ENCODE peak calls at places on chromosomes 2 and 18, in ten cellular contexts. One of them, this sample, is unnamed.
A peak's percentile ranks its signal among the peaks of the same experiment; 100 is the strongest.

GRCh38 chr18:54791657-54792056 is 36.6 kb upstream of the RAB27B start:
- DNase-seq in cardiac fibroblast: no peak
- DNase-seq in SW 1271: no peak
- DNase-seq in T1000: no peak
- DNase-seq in HuH-7: no peak
- DNase-seq in occipital lobe: no peak
- DNase-seq in activated CD4-positive, alpha-beta T cell treated with anti-CD3 and anti-CD28 coated beads for 48 hours: no peak
- DNase-seq in left ventricle myocardium inferior: no peak
- DNase-seq in ACHN: no peak
- DNase-seq in CD8-positive, alpha-beta T cell: no peak
- DNase-seq in this sample: no peak

GRCh38 chr18:49849331-49850217 is 36.2 kb upstream of the ACAA2 start:
- DNase-seq in cardiac fibroblast: peak; percentile 89
- DNase-seq in SW 1271: peak; percentile 84
- DNase-seq in T1000: peak; percentile 54
- DNase-seq in HuH-7: no peak
- DNase-seq in occipital lobe: no peak
- DNase-seq in activated CD4-positive, alpha-beta T cell treated with anti-CD3 and anti-CD28 coated beads for 48 hours: no peak
- DNase-seq in left ventricle myocardium inferior: peak; percentile 31
- DNase-seq in ACHN: peak; percentile 91
- DNase-seq in CD8-positive, alpha-beta T cell: no peak
- DNase-seq in this sample: peak; percentile 94

GRCh38 chr2:159119652-159120257 is 151.3 kb downstream of the TANC1 start:
- DNase-seq in cardiac fibroblast: peak; percentile 15
- DNase-seq in SW 1271: no peak
- DNase-seq in T1000: no peak
- DNase-seq in HuH-7: no peak
- DNase-seq in occipital lobe: no peak
- DNase-seq in activated CD4-positive, alpha-beta T cell treated with anti-CD3 and anti-CD28 coated beads for 48 hours: no peak
- DNase-seq in left ventricle myocardium inferior: peak; percentile 58
- DNase-seq in ACHN: no peak
- DNase-seq in CD8-positive, alpha-beta T cell: no peak
- DNase-seq in this sample: no peak

GRCh38 chr2:213229814-213230213 is 54.5 kb upstream of the SPAG16 start:
- DNase-seq in cardiac fibroblast: peak; percentile 51
- DNase-seq in SW 1271: no peak
- DNase-seq in T1000: no peak
- DNase-seq in HuH-7: no peak
- DNase-seq in occipital lobe: no peak
- DNase-seq in activated CD4-positive, alpha-beta T cell treated with anti-CD3 and anti-CD28 coated beads for 48 hours: no peak
- DNase-seq in left ventricle myocardium inferior: no peak
- DNase-seq in ACHN: no peak
- DNase-seq in CD8-positive, alpha-beta T cell: no peak
- DNase-seq in this sample: peak; percentile 95

GRCh38 chr2:12717988-12718661 is 1.4 kb downstream of the TRIB2 start:
- DNase-seq in cardiac fibroblast: peak; percentile 37
- DNase-seq in SW 1271: no peak
- DNase-seq in T1000: no peak
- DNase-seq in HuH-7: no peak
- DNase-seq in occipital lobe: no peak
- DNase-seq in activated CD4-positive, alpha-beta T cell treated with anti-CD3 and anti-CD28 coated beads for 48 hours: peak; percentile 46
- DNase-seq in left ventricle myocardium inferior: no peak
- DNase-seq in ACHN: no peak
- DNase-seq in CD8-positive, alpha-beta T cell: no peak
- DNase-seq in this sample: no peak

GRCh38 chr2:48530033-48530804 is at the start of gene STON1:
- DNase-seq in cardiac fibroblast: peak; percentile 83
- DNase-seq in SW 1271: no peak
- DNase-seq in T1000: no peak
- DNase-seq in HuH-7: peak; percentile 30
- DNase-seq in occipital lobe: peak; percentile 7
- DNase-seq in activated CD4-positive, alpha-beta T cell treated with anti-CD3 and anti-CD28 coated beads for 48 hours: peak; percentile 14
- DNase-seq in left ventricle myocardium inferior: peak; percentile 63
- DNase-seq in ACHN: peak; percentile 12
- DNase-seq in CD8-positive, alpha-beta T cell: no peak
- DNase-seq in this sample: peak; percentile 47

GRCh38 chr2:232420463-232421188 is 14.0 kb downstream of the ALPG start:
- DNase-seq in cardiac fibroblast: peak; percentile 5
- DNase-seq in SW 1271: no peak
- DNase-seq in T1000: no peak
- DNase-seq in HuH-7: no peak
- DNase-seq in occipital lobe: no peak
- DNase-seq in activated CD4-positive, alpha-beta T cell treated with anti-CD3 and anti-CD28 coated beads for 48 hours: peak; percentile 48
- DNase-seq in left ventricle myocardium inferior: no peak
- DNase-seq in ACHN: no peak
- DNase-seq in CD8-positive, alpha-beta T cell: no peak
- DNase-seq in this sample: no peak

GRCh38 chr2:239215136-239215925 is 185.5 kb downstream of the HDAC4 start:
- DNase-seq in cardiac fibroblast: no peak
- DNase-seq in SW 1271: no peak
- DNase-seq in T1000: no peak
- DNase-seq in HuH-7: no peak
- DNase-seq in occipital lobe: no peak
- DNase-seq in activated CD4-positive, alpha-beta T cell treated with anti-CD3 and anti-CD28 coated beads for 48 hours: no peak
- DNase-seq in left ventricle myocardium inferior: no peak
- DNase-seq in ACHN: no peak
- DNase-seq in CD8-positive, alpha-beta T cell: no peak
- DNase-seq in this sample: no peak

GRCh38 chr2:17981936-17982335 is 103.5 kb downstream of the KCNS3 start:
- DNase-seq in cardiac fibroblast: no peak
- DNase-seq in SW 1271: no peak
- DNase-seq in T1000: no peak
- DNase-seq in HuH-7: no peak
- DNase-seq in occipital lobe: no peak
- DNase-seq in activated CD4-positive, alpha-beta T cell treated with anti-CD3 and anti-CD28 coated beads for 48 hours: no peak
- DNase-seq in left ventricle myocardium inferior: no peak
- DNase-seq in ACHN: no peak
- DNase-seq in CD8-positive, alpha-beta T cell: no peak
- DNase-seq in this sample: no peak

GRCh38 chr2:46248171-46248570 is 49.0 kb upstream of the EPAS1 start:
- DNase-seq in cardiac fibroblast: peak; percentile 62
- DNase-seq in SW 1271: no peak
- DNase-seq in T1000: no peak
- DNase-seq in HuH-7: no peak
- DNase-seq in occipital lobe: no peak
- DNase-seq in activated CD4-positive, alpha-beta T cell treated with anti-CD3 and anti-CD28 coated beads for 48 hours: no peak
- DNase-seq in left ventricle myocardium inferior: no peak
- DNase-seq in ACHN: no peak
- DNase-seq in CD8-positive, alpha-beta T cell: no peak
- DNase-seq in this sample: peak; percentile 83

GRCh38 chr2:226169751-226170581 is 629.7 kb downstream of the IRS1 start:
- DNase-seq in cardiac fibroblast: no peak
- DNase-seq in SW 1271: no peak
- DNase-seq in T1000: no peak
- DNase-seq in HuH-7: no peak
- DNase-seq in occipital lobe: no peak
- DNase-seq in activated CD4-positive, alpha-beta T cell treated with anti-CD3 and anti-CD28 coated beads for 48 hours: no peak
- DNase-seq in left ventricle myocardium inferior: no peak
- DNase-seq in ACHN: no peak
- DNase-seq in CD8-positive, alpha-beta T cell: no peak
- DNase-seq in this sample: peak; percentile 12

GRCh38 chr2:229725716-229726346 is 11.5 kb upstream of the DNER start:
- DNase-seq in cardiac fibroblast: peak; percentile 65
- DNase-seq in SW 1271: no peak
- DNase-seq in T1000: peak; percentile 55
- DNase-seq in HuH-7: no peak
- DNase-seq in occipital lobe: no peak
- DNase-seq in activated CD4-positive, alpha-beta T cell treated with anti-CD3 and anti-CD28 coated beads for 48 hours: no peak
- DNase-seq in left ventricle myocardium inferior: no peak
- DNase-seq in ACHN: peak; percentile 84
- DNase-seq in CD8-positive, alpha-beta T cell: no peak
- DNase-seq in this sample: peak; percentile 95

GRCh38 chr2:195574305-195574704 is 82.7 kb upstream of the SLC39A10 start:
- DNase-seq in cardiac fibroblast: no peak
- DNase-seq in SW 1271: no peak
- DNase-seq in T1000: no peak
- DNase-seq in HuH-7: no peak
- DNase-seq in occipital lobe: no peak
- DNase-seq in activated CD4-positive, alpha-beta T cell treated with anti-CD3 and anti-CD28 coated beads for 48 hours: no peak
- DNase-seq in left ventricle myocardium inferior: no peak
- DNase-seq in ACHN: no peak
- DNase-seq in CD8-positive, alpha-beta T cell: no peak
- DNase-seq in this sample: no peak

GRCh38 chr18:11810379-11810778 is 40.8 kb upstream of the CHMP1B start:
- DNase-seq in cardiac fibroblast: no peak
- DNase-seq in SW 1271: no peak
- DNase-seq in T1000: no peak
- DNase-seq in HuH-7: no peak
- DNase-seq in occipital lobe: no peak
- DNase-seq in activated CD4-positive, alpha-beta T cell treated with anti-CD3 and anti-CD28 coated beads for 48 hours: no peak
- DNase-seq in left ventricle myocardium inferior: no peak
- DNase-seq in ACHN: no peak
- DNase-seq in CD8-positive, alpha-beta T cell: no peak
- DNase-seq in this sample: no peak

GRCh38 chr18:22214731-22215528 is 45.5 kb downstream of the GATA6 start:
- DNase-seq in cardiac fibroblast: peak; percentile 72
- DNase-seq in SW 1271: no peak
- DNase-seq in T1000: no peak
- DNase-seq in HuH-7: no peak
- DNase-seq in occipital lobe: no peak
- DNase-seq in activated CD4-positive, alpha-beta T cell treated with anti-CD3 and anti-CD28 coated beads for 48 hours: no peak
- DNase-seq in left ventricle myocardium inferior: no peak
- DNase-seq in ACHN: no peak
- DNase-seq in CD8-positive, alpha-beta T cell: no peak
- DNase-seq in this sample: peak; percentile 80

GRCh38 chr2:43455735-43456642 is 139.8 kb downstream of the THADA start:
- DNase-seq in cardiac fibroblast: peak; percentile 72
- DNase-seq in SW 1271: no peak
- DNase-seq in T1000: no peak
- DNase-seq in HuH-7: no peak
- DNase-seq in occipital lobe: no peak
- DNase-seq in activated CD4-positive, alpha-beta T cell treated with anti-CD3 and anti-CD28 coated beads for 48 hours: no peak
- DNase-seq in left ventricle myocardium inferior: no peak
- DNase-seq in ACHN: peak; percentile 75
- DNase-seq in CD8-positive, alpha-beta T cell: no peak
- DNase-seq in this sample: peak; percentile 94

GRCh38 chr2:1664076-1664605 is 80.2 kb downstream of the PXDN start:
- DNase-seq in cardiac fibroblast: no peak
- DNase-seq in SW 1271: no peak
- DNase-seq in T1000: no peak
- DNase-seq in HuH-7: no peak
- DNase-seq in occipital lobe: no peak
- DNase-seq in activated CD4-positive, alpha-beta T cell treated with anti-CD3 and anti-CD28 coated beads for 48 hours: no peak
- DNase-seq in left ventricle myocardium inferior: no peak
- DNase-seq in ACHN: no peak
- DNase-seq in CD8-positive, alpha-beta T cell: no peak
- DNase-seq in this sample: no peak

GRCh38 chr2:101145406-101145805 is 5.8 kb downstream of the TBC1D8 start:
- DNase-seq in cardiac fibroblast: peak; percentile 67
- DNase-seq in SW 1271: no peak
- DNase-seq in T1000: no peak
- DNase-seq in HuH-7: no peak
- DNase-seq in occipital lobe: no peak
- DNase-seq in activated CD4-positive, alpha-beta T cell treated with anti-CD3 and anti-CD28 coated beads for 48 hours: no peak
- DNase-seq in left ventricle myocardium inferior: no peak
- DNase-seq in ACHN: no peak
- DNase-seq in CD8-positive, alpha-beta T cell: no peak
- DNase-seq in this sample: peak; percentile 34

GRCh38 chr2:37583867-37584266 is 87.6 kb downstream of the CDC42EP3 start:
- DNase-seq in cardiac fibroblast: no peak
- DNase-seq in SW 1271: peak; percentile 14
- DNase-seq in T1000: no peak
- DNase-seq in HuH-7: no peak
- DNase-seq in occipital lobe: no peak
- DNase-seq in activated CD4-positive, alpha-beta T cell treated with anti-CD3 and anti-CD28 coated beads for 48 hours: no peak
- DNase-seq in left ventricle myocardium inferior: no peak
- DNase-seq in ACHN: peak; percentile 56
- DNase-seq in CD8-positive, alpha-beta T cell: no peak
- DNase-seq in this sample: peak; percentile 47

GRCh38 chr2:232420073-232420454 is 13.4 kb downstream of the ALPG start:
- DNase-seq in cardiac fibroblast: no peak
- DNase-seq in SW 1271: no peak
- DNase-seq in T1000: no peak
- DNase-seq in HuH-7: no peak
- DNase-seq in occipital lobe: no peak
- DNase-seq in activated CD4-positive, alpha-beta T cell treated with anti-CD3 and anti-CD28 coated beads for 48 hours: no peak
- DNase-seq in left ventricle myocardium inferior: no peak
- DNase-seq in ACHN: no peak
- DNase-seq in CD8-positive, alpha-beta T cell: no peak
- DNase-seq in this sample: no peak

GRCh38 chr2:201470821-201471731 is 19.5 kb downstream of the STRADB start:
- DNase-seq in cardiac fibroblast: no peak
- DNase-seq in SW 1271: no peak
- DNase-seq in T1000: no peak
- DNase-seq in HuH-7: no peak
- DNase-seq in occipital lobe: no peak
- DNase-seq in activated CD4-positive, alpha-beta T cell treated with anti-CD3 and anti-CD28 coated beads for 48 hours: no peak
- DNase-seq in left ventricle myocardium inferior: peak; percentile 16
- DNase-seq in ACHN: no peak
- DNase-seq in CD8-positive, alpha-beta T cell: no peak
- DNase-seq in this sample: peak; percentile 74

GRCh38 chr2:16218651-16219050 is 278.3 kb downstream of the MYCN start:
- DNase-seq in cardiac fibroblast: no peak
- DNase-seq in SW 1271: no peak
- DNase-seq in T1000: no peak
- DNase-seq in HuH-7: peak; percentile 80
- DNase-seq in occipital lobe: no peak
- DNase-seq in activated CD4-positive, alpha-beta T cell treated with anti-CD3 and anti-CD28 coated beads for 48 hours: peak; percentile 21
- DNase-seq in left ventricle myocardium inferior: no peak
- DNase-seq in ACHN: peak; percentile 18
- DNase-seq in CD8-positive, alpha-beta T cell: no peak
- DNase-seq in this sample: no peak

GRCh38 chr2:148167855-148168254 is 147.0 kb downstream of the MBD5 start:
- DNase-seq in cardiac fibroblast: peak; percentile 2
- DNase-seq in SW 1271: no peak
- DNase-seq in T1000: no peak
- DNase-seq in HuH-7: no peak
- DNase-seq in occipital lobe: no peak
- DNase-seq in activated CD4-positive, alpha-beta T cell treated with anti-CD3 and anti-CD28 coated beads for 48 hours: no peak
- DNase-seq in left ventricle myocardium inferior: no peak
- DNase-seq in ACHN: no peak
- DNase-seq in CD8-positive, alpha-beta T cell: no peak
- DNase-seq in this sample: peak; percentile 3

GRCh38 chr2:143936758-143937562 is 583.0 kb downstream of the ZEB2 start:
- DNase-seq in cardiac fibroblast: peak; percentile 49
- DNase-seq in SW 1271: no peak
- DNase-seq in T1000: no peak
- DNase-seq in HuH-7: peak; percentile 43
- DNase-seq in occipital lobe: peak; percentile 68
- DNase-seq in activated CD4-positive, alpha-beta T cell treated with anti-CD3 and anti-CD28 coated beads for 48 hours: peak; percentile 43
- DNase-seq in left ventricle myocardium inferior: peak; percentile 21
- DNase-seq in ACHN: peak; percentile 40
- DNase-seq in CD8-positive, alpha-beta T cell: no peak
- DNase-seq in this sample: peak; percentile 38

GRCh38 chr18:58104071-58104470 is 60.0 kb downstream of the NEDD4L start:
- DNase-seq in cardiac fibroblast: no peak
- DNase-seq in SW 1271: no peak
- DNase-seq in T1000: no peak
- DNase-seq in HuH-7: no peak
- DNase-seq in occipital lobe: no peak
- DNase-seq in activated CD4-positive, alpha-beta T cell treated with anti-CD3 and anti-CD28 coated beads for 48 hours: no peak
- DNase-seq in left ventricle myocardium inferior: no peak
- DNase-seq in ACHN: no peak
- DNase-seq in CD8-positive, alpha-beta T cell: no peak
- DNase-seq in this sample: no peak

GRCh38 chr18:63232826-63233225 is 86.7 kb downstream of the BCL2 start:
- DNase-seq in cardiac fibroblast: no peak
- DNase-seq in SW 1271: no peak
- DNase-seq in T1000: no peak
- DNase-seq in HuH-7: no peak
- DNase-seq in occipital lobe: no peak
- DNase-seq in activated CD4-positive, alpha-beta T cell treated with anti-CD3 and anti-CD28 coated beads for 48 hours: no peak
- DNase-seq in left ventricle myocardium inferior: no peak
- DNase-seq in ACHN: no peak
- DNase-seq in CD8-positive, alpha-beta T cell: no peak
- DNase-seq in this sample: no peak

GRCh38 chr2:16241166-16242160 is 301.1 kb downstream of the MYCN start:
- DNase-seq in cardiac fibroblast: no peak
- DNase-seq in SW 1271: no peak
- DNase-seq in T1000: no peak
- DNase-seq in HuH-7: no peak
- DNase-seq in occipital lobe: no peak
- DNase-seq in activated CD4-positive, alpha-beta T cell treated with anti-CD3 and anti-CD28 coated beads for 48 hours: no peak
- DNase-seq in left ventricle myocardium inferior: no peak
- DNase-seq in ACHN: no peak
- DNase-seq in CD8-positive, alpha-beta T cell: no peak
- DNase-seq in this sample: no peak

This sample was measured in choroid plexus epithelial cell.